ENCODE peak calls at places on chromosomes 5 and 9, in nine cellular contexts. One of them, this sample, is unnamed.

GRCh38 chr9:133140606-133141005 is 19.6 kb upstream of the RALGDS start:
- DNase-seq in stimulated activated CD4-positive, alpha-beta T cell treated with anti-CD3 and anti-CD28 coated beads, Interleukin-2, amount 100 ng/mL, for 24 hours: no peak
- DNase-seq in NCI-H460: no peak
- DNase-seq in GM12892: no peak
- DNase-seq in SHP77: no peak
- DNase-seq in putamen: no peak
- DNase-seq in T-cell: no peak
- DNase-seq in pons: no peak
- DNase-seq in ELR: no peak
- DNase-seq in this sample: no peak

GRCh38 chr9:91693226-91693625 is 256.8 kb downstream of the ROR2 start:
- DNase-seq in stimulated activated CD4-positive, alpha-beta T cell treated with anti-CD3 and anti-CD28 coated beads, Interleukin-2, amount 100 ng/mL, for 24 hours: no peak
- DNase-seq in NCI-H460: no peak
- DNase-seq in GM12892: no peak
- DNase-seq in SHP77: no peak
- DNase-seq in putamen: no peak
- DNase-seq in T-cell: no peak
- DNase-seq in pons: no peak
- DNase-seq in ELR: no peak
- DNase-seq in this sample: no peak

GRCh38 chr5:113109344-113109743 is 132.7 kb downstream of the DCP2 start:
- DNase-seq in stimulated activated CD4-positive, alpha-beta T cell treated with anti-CD3 and anti-CD28 coated beads, Interleukin-2, amount 100 ng/mL, for 24 hours: no peak
- DNase-seq in NCI-H460: no peak
- DNase-seq in GM12892: no peak
- DNase-seq in SHP77: no peak
- DNase-seq in putamen: no peak
- DNase-seq in T-cell: no peak
- DNase-seq in pons: no peak
- DNase-seq in ELR: no peak
- DNase-seq in this sample: no peak

GRCh38 chr5:172370648-172371248 is 83.6 kb downstream of the SH3PXD2B start:
- DNase-seq in stimulated activated CD4-positive, alpha-beta T cell treated with anti-CD3 and anti-CD28 coated beads, Interleukin-2, amount 100 ng/mL, for 24 hours: peak
- DNase-seq in NCI-H460: peak
- DNase-seq in GM12892: no peak
- DNase-seq in SHP77: peak
- DNase-seq in putamen: no peak
- DNase-seq in T-cell: no peak
- DNase-seq in pons: no peak
- DNase-seq in ELR: peak
- DNase-seq in this sample: no peak

GRCh38 chr5:17223375-17224185 is 6.1 kb downstream of the BASP1 start:
- DNase-seq in stimulated activated CD4-positive, alpha-beta T cell treated with anti-CD3 and anti-CD28 coated beads, Interleukin-2, amount 100 ng/mL, for 24 hours: no peak
- DNase-seq in NCI-H460: no peak
- DNase-seq in GM12892: no peak
- DNase-seq in SHP77: no peak
- DNase-seq in putamen: no peak
- DNase-seq in T-cell: no peak
- DNase-seq in pons: no peak
- DNase-seq in ELR: no peak
- DNase-seq in this sample: no peak

GRCh38 chr9:133770076-133770777 is 32.1 kb upstream of the SARDH start:
- DNase-seq in stimulated activated CD4-positive, alpha-beta T cell treated with anti-CD3 and anti-CD28 coated beads, Interleukin-2, amount 100 ng/mL, for 24 hours: no peak
- DNase-seq in NCI-H460: no peak
- DNase-seq in GM12892: no peak
- DNase-seq in SHP77: no peak
- DNase-seq in putamen: no peak
- DNase-seq in T-cell: no peak
- DNase-seq in pons: no peak
- DNase-seq in ELR: no peak
- DNase-seq in this sample: no peak

GRCh38 chr5:129125819-129126218 is 31.3 kb downstream of the ISOC1 start:
- DNase-seq in stimulated activated CD4-positive, alpha-beta T cell treated with anti-CD3 and anti-CD28 coated beads, Interleukin-2, amount 100 ng/mL, for 24 hours: no peak
- DNase-seq in NCI-H460: no peak
- DNase-seq in GM12892: no peak
- DNase-seq in SHP77: no peak
- DNase-seq in putamen: no peak
- DNase-seq in T-cell: no peak
- DNase-seq in pons: no peak
- DNase-seq in ELR: peak
- DNase-seq in this sample: no peak

GRCh38 chr5:95812100-95812472 is 10.4 kb downstream of the GLRX start:
- DNase-seq in stimulated activated CD4-positive, alpha-beta T cell treated with anti-CD3 and anti-CD28 coated beads, Interleukin-2, amount 100 ng/mL, for 24 hours: peak
- DNase-seq in NCI-H460: no peak
- DNase-seq in GM12892: no peak
- DNase-seq in SHP77: no peak
- DNase-seq in putamen: no peak
- DNase-seq in T-cell: no peak
- DNase-seq in pons: no peak
- DNase-seq in ELR: no peak
- DNase-seq in this sample: no peak

GRCh38 chr5:72146056-72146455 is 38.8 kb downstream of the MAP1B start:
- DNase-seq in stimulated activated CD4-positive, alpha-beta T cell treated with anti-CD3 and anti-CD28 coated beads, Interleukin-2, amount 100 ng/mL, for 24 hours: no peak
- DNase-seq in NCI-H460: no peak
- DNase-seq in GM12892: no peak
- DNase-seq in SHP77: no peak
- DNase-seq in putamen: no peak
- DNase-seq in T-cell: no peak
- DNase-seq in pons: no peak
- DNase-seq in ELR: no peak
- DNase-seq in this sample: no peak

This sample was measured in midbrain.